ENCODE peak calls at places on chromosomes 3 and 15, in four cellular contexts. I, W, L and E are unnamed samples.

GRCh38 chr3:17741621-17742091 is 775 bp downstream of the TBC1D5 start:
- DNase-seq in I (no peak), W (no peak), L (peak), E (no peak)

GRCh38 chr15:27070816-27071215 is 99.8 kb downstream of the GABRG3 start:
- DNase-seq in I (no peak), W (no peak), L (no peak), E (no peak)

GRCh38 chr15:35690698-35691116 is 144.7 kb upstream of the DPH6 start:
- DNase-seq in I (no peak), W (no peak), L (peak), E (peak)

GRCh38 chr3:13634151-13634550 is 85.2 kb downstream of the FBLN2 start:
- DNase-seq in I (no peak), W (no peak), L (no peak), E (no peak)

GRCh38 chr3:183560607-183561006 is 5.1 kb upstream of the KLHL6 start:
- DNase-seq in I (peak), W (no peak), L (no peak), E (peak)

GRCh38 chr3:194160158-194160557 is 24.2 kb downstream of the HES1 start:
- DNase-seq in I (no peak), W (no peak), L (no peak), E (no peak)

GRCh38 chr3:198030125-198030524 is 70.1 kb downstream of the LMLN start:
- DNase-seq in I (no peak), W (no peak), L (no peak), E (peak)

GRCh38 chr3:10350324-10350985 is 29.5 kb upstream of the SEC13 start:
- DNase-seq in I (no peak), W (no peak), L (no peak), E (no peak)

GRCh38 chr3:123809597-123809996 is 74.5 kb downstream of the MYLK start:
- DNase-seq in I (peak), W (peak), L (no peak), E (no peak)

GRCh38 chr3:58521002-58521670 is 15.9 kb downstream of the ACOX2 start:
- DNase-seq in I (peak), W (no peak), L (no peak), E (peak)

GRCh38 chr15:40333922-40334492 is 6.7 kb downstream of the CCDC9B start:
- DNase-seq in I (no peak), W (peak), L (peak), E (peak)

GRCh38 chr15:49855917-49856637 is 235.2 kb downstream of the DTWD1 start:
- DNase-seq in I (no peak), W (no peak), L (peak), E (peak)

GRCh38 chr3:76111808-76112207 is 326.5 kb upstream of the ZNF717 start:
- DNase-seq in I (no peak), W (no peak), L (no peak), E (no peak)

GRCh38 chr3:49761661-49762060 is 24.7 kb downstream of the IP6K1 start:
- DNase-seq in I (no peak), W (no peak), L (peak), E (peak)

GRCh38 chr15:85412956-85413854 is 32.8 kb downstream of the AKAP13 start:
- DNase-seq in I (peak), W (peak), L (peak), E (peak)

GRCh38 chr3:192887701-192888100 is 30.0 kb downstream of the MB21D2 start:
- DNase-seq in I (peak), W (no peak), L (no peak), E (no peak)

GRCh38 chr3:101320475-101320874 is at the start of gene IMPG2:
- DNase-seq in I (no peak), W (no peak), L (no peak), E (no peak)

GRCh38 chr3:174541708-174542107 is 317.4 kb upstream of the NAALADL2 start:
- DNase-seq in I (no peak), W (no peak), L (no peak), E (no peak)

GRCh38 chr3:134325106-134325705 is 49.0 kb downstream of the AMOTL2 start:
- DNase-seq in I (peak), W (no peak), L (no peak), E (no peak)

GRCh38 chr15:99306694-99307338 is 55.5 kb downstream of the LRRC28 start:
- DNase-seq in I (peak), W (peak), L (no peak), E (no peak)

GRCh38 chr3:46848271-46849097 is 14.8 kb downstream of the MYL3 start:
- DNase-seq in I (peak), W (peak), L (peak), E (peak)

GRCh38 chr3:5239602-5240001 is 52.1 kb downstream of the EDEM1 start:
- DNase-seq in I (no peak), W (no peak), L (no peak), E (no peak)

GRCh38 chr3:48596676-48597407 is 1.7 kb upstream of the COL7A1 start:
- DNase-seq in I (no peak), W (no peak), L (no peak), E (no peak)

GRCh38 chr15:67083135-67083766 is 17.8 kb downstream of the SMAD3 start:
- DNase-seq in I (no peak), W (no peak), L (no peak), E (peak)

GRCh38 chr3:42118762-42119361 is 27.7 kb downstream of the TRAK1 start:
- DNase-seq in I (peak), W (no peak), L (no peak), E (peak)

GRCh38 chr15:73599934-73600333 is 33.3 kb downstream of the NPTN start:
- DNase-seq in I (no peak), W (peak), L (no peak), E (no peak)

GRCh38 chr3:43138488-43139231 is 32.8 kb upstream of the POMGNT2 start:
- DNase-seq in I (no peak), W (no peak), L (no peak), E (no peak)

GRCh38 chr3:89682556-89682955 is 575.1 kb downstream of the EPHA3 start:
- DNase-seq in I (no peak), W (no peak), L (no peak), E (no peak)

GRCh38 chr15:62922514-62922913 is 120.0 kb upstream of the TPM1 start:
- DNase-seq in I (no peak), W (no peak), L (no peak), E (no peak)